ENCODE peak calls at places on chromosomes 6 and 20, in six cellular contexts. S, N, R, Q, M and Z are unnamed samples.
A peak's percentile ranks its signal among the peaks of the same experiment; 100 is the strongest.

GRCh38 chr20:33499347-33499746 is 9.5 kb downstream of the CBFA2T2 start:
- DNase-seq in S (no peak), N (no peak), R (no peak), Q (no peak), M (no peak), Z (no peak)

GRCh38 chr6:6931047-6932025 is 176.4 kb upstream of the RREB1 start:
- DNase-seq in S (no peak), N (no peak), R (no peak), Q (no peak), M (no peak), Z (no peak)

GRCh38 chr6:158225767-158226166 is 57.6 kb downstream of the GTF2H5 start:
- DNase-seq in S (no peak), N (no peak), R (no peak), Q (no peak), M (no peak), Z (no peak)

GRCh38 chr6:17419189-17419575 is 25.8 kb downstream of the CAP2 start:
- DNase-seq in S (no peak), N (no peak), R (no peak), Q (no peak), M (no peak), Z (no peak)

GRCh38 chr6:32852018-32852843 is 1.3 kb downstream of the TAP1 start:
- DNase-seq in S (no peak), N (peak; percentile 58), R (no peak), Q (peak; percentile 58), M (no peak), Z (no peak)

GRCh38 chr20:45409531-45410272 is 1.6 kb downstream of the DBNDD2 start:
- DNase-seq in S (no peak), N (no peak), R (no peak), Q (no peak), M (no peak), Z (no peak)

GRCh38 chr6:44858998-44859397 is 469.1 kb upstream of the RUNX2 start:
- DNase-seq in S (no peak), N (no peak), R (no peak), Q (no peak), M (no peak), Z (no peak)

GRCh38 chr20:42432485-42432884 is 757.2 kb downstream of the PTPRT start:
- DNase-seq in S (no peak), N (no peak), R (no peak), Q (no peak), M (no peak), Z (no peak)

GRCh38 chr6:46794068-46794467 is 879 bp downstream of the MEP1A start:
- DNase-seq in S (no peak), N (no peak), R (no peak), Q (no peak), M (no peak), Z (no peak)

GRCh38 chr6:14693301-14694192 is 552.3 kb upstream of the JARID2 start:
- DNase-seq in S (no peak), N (no peak), R (no peak), Q (no peak), M (no peak), Z (peak; percentile 76)

GRCh38 chr6:37137881-37138568 is 31.9 kb upstream of the PIM1 start:
- DNase-seq in S (no peak), N (no peak), R (no peak), Q (no peak), M (no peak), Z (no peak)

GRCh38 chr20:21808863-21809664 is 103.6 kb downstream of the PAX1 start:
- DNase-seq in S (peak; percentile 3), N (peak; percentile 45), R (peak; percentile 69), Q (no peak), M (peak; percentile 4), Z (peak; percentile 60)

GRCh38 chr20:49384437-49385434 is 97.7 kb downstream of the KCNB1 start:
- DNase-seq in S (peak; percentile 34), N (peak; percentile 67), R (peak; percentile 88), Q (peak; percentile 54), M (peak; percentile 16), Z (peak; percentile 94)